ENCODE peak calls at places on chromosomes 2 and 18, in four cellular contexts. One of them, this sample, is unnamed.

GRCh38 chr18:49814147-49814499 is 790 bp upstream of the ACAA2 start:
- DNase-seq in K562: peak
- DNase-seq in HepG2: peak
- DNase-seq in GM12878: no peak
- DNase-seq in this sample: peak

GRCh38 chr18:42484648-42485047 is 529.6 kb downstream of the PIK3C3 start:
- DNase-seq in K562: no peak
- DNase-seq in GM12878: no peak
- DNase-seq in HepG2: no peak
- DNase-seq in this sample: no peak

GRCh38 chr2:166897666-166898065 is 9.4 kb downstream of the XIRP2 start:
- DNase-seq in GM12878: no peak
- DNase-seq in K562: no peak
- DNase-seq in HepG2: no peak
- DNase-seq in this sample: no peak

GRCh38 chr2:215436705-215437570 is 1.1 kb upstream of the FN1 start:
- DNase-seq in K562: no peak
- DNase-seq in HepG2: no peak
- DNase-seq in GM12878: no peak
- DNase-seq in this sample: no peak

GRCh38 chr2:8132371-8132831 is 549.5 kb upstream of the ID2 start:
- DNase-seq in K562: no peak
- DNase-seq in HepG2: no peak
- DNase-seq in GM12878: no peak
- DNase-seq in this sample: no peak

GRCh38 chr2:213524164-213524563 is 239.9 kb downstream of the SPAG16 start:
- DNase-seq in K562: no peak
- DNase-seq in GM12878: no peak
- DNase-seq in HepG2: no peak
- DNase-seq in this sample: no peak

GRCh38 chr2:136248242-136248641 is 130.3 kb upstream of the CXCR4 start:
- DNase-seq in HepG2: no peak
- DNase-seq in K562: no peak
- DNase-seq in GM12878: no peak
- DNase-seq in this sample: peak

GRCh38 chr2:144154205-144154604 is 365.7 kb downstream of the ZEB2 start:
- DNase-seq in K562: no peak
- DNase-seq in GM12878: no peak
- DNase-seq in HepG2: no peak
- DNase-seq in this sample: no peak

GRCh38 chr2:39730685-39731302 is 48.3 kb downstream of the THUMPD2 start:
- DNase-seq in GM12878: no peak
- DNase-seq in HepG2: peak
- DNase-seq in K562: peak
- DNase-seq in this sample: peak

GRCh38 chr2:38692636-38693318 is 26.9 kb downstream of the GALM start:
- DNase-seq in K562: peak
- DNase-seq in HepG2: peak
- DNase-seq in GM12878: no peak
- DNase-seq in this sample: no peak

GRCh38 chr2:8389373-8390108 is 292.3 kb upstream of the ID2 start:
- DNase-seq in HepG2: no peak
- DNase-seq in GM12878: no peak
- DNase-seq in K562: no peak
- DNase-seq in this sample: no peak

GRCh38 chr2:692767-693166 is 15.6 kb upstream of the TMEM18 start:
- DNase-seq in K562: peak
- DNase-seq in HepG2: no peak
- DNase-seq in GM12878: no peak
- DNase-seq in this sample: no peak

GRCh38 chr2:10210336-10210735 is 87.8 kb downstream of the RRM2 start:
- DNase-seq in K562: no peak
- DNase-seq in HepG2: no peak
- DNase-seq in GM12878: no peak
- DNase-seq in this sample: no peak

GRCh38 chr18:44325903-44326650 is 354.6 kb upstream of the SETBP1 start:
- DNase-seq in K562: no peak
- DNase-seq in HepG2: no peak
- DNase-seq in GM12878: no peak
- DNase-seq in this sample: peak

GRCh38 chr2:237617305-237617982 is 9.9 kb upstream of the LRRFIP1 start:
- DNase-seq in K562: no peak
- DNase-seq in GM12878: no peak
- DNase-seq in HepG2: no peak
- DNase-seq in this sample: no peak

GRCh38 chr2:29109246-29109645 is 6.0 kb upstream of the CLIP4 start:
- DNase-seq in GM12878: no peak
- DNase-seq in K562: no peak
- DNase-seq in HepG2: no peak
- DNase-seq in this sample: no peak

GRCh38 chr2:218284106-218284811 is 8.0 kb downstream of the TMBIM1 start:
- DNase-seq in GM12878: no peak
- DNase-seq in K562: peak
- DNase-seq in HepG2: no peak
- DNase-seq in this sample: no peak

GRCh38 chr2:152491139-152491472 is 156.1 kb downstream of the FMNL2 start:
- DNase-seq in HepG2: no peak
- DNase-seq in GM12878: no peak
- DNase-seq in K562: no peak
- DNase-seq in this sample: no peak

GRCh38 chr2:86283461-86284030 is 53.9 kb downstream of the REEP1 start:
- DNase-seq in GM12878: no peak
- DNase-seq in K562: no peak
- DNase-seq in HepG2: no peak
- DNase-seq in this sample: no peak

GRCh38 chr2:238714038-238714528 is 133.8 kb upstream of the TWIST2 start:
- DNase-seq in GM12878: no peak
- DNase-seq in K562: no peak
- DNase-seq in HepG2: no peak
- DNase-seq in this sample: no peak

GRCh38 chr18:61847164-61847791 is 45.5 kb downstream of the RNF152 start:
- DNase-seq in K562: no peak
- DNase-seq in GM12878: peak
- DNase-seq in HepG2: no peak
- DNase-seq in this sample: no peak

GRCh38 chr2:169291517-169291916 is 70.8 kb downstream of the LRP2 start:
- DNase-seq in HepG2: no peak
- DNase-seq in K562: no peak
- DNase-seq in GM12878: no peak
- DNase-seq in this sample: no peak

GRCh38 chr2:230849633-230850357 is 14.9 kb upstream of the ITM2C start:
- DNase-seq in K562: peak
- DNase-seq in GM12878: no peak
- DNase-seq in HepG2: peak
- DNase-seq in this sample: peak
- TF ChIP-seq ESRRA in K562: no peak
- TF ChIP-seq ESRRA in GM12878: no peak
- TF ChIP-seq ESRRA in HepG2: no peak
- TF ChIP-seq ESRRA in this sample: no peak

DNA sequence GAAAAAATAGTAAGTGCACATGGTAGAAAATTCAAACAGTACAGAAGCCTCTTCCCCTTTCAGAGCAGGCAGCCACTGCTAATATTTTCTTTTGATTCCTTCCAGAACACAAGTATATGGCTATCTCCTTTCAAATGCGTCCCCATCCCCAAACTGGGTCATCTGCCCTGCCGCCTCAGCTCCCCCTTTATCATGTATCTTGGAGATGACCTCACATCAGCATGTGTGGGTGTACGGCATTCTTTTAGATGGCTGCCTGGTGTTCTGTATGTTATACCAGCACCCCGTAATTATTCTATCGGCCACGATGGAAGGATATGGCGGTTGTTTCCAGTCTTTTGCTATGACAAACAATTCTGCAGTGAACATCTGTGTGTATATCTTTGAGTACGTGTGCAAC is 70.6 kb upstream of the DLX2 start:
- DNase-seq in GM12878: no peak
- DNase-seq in K562: no peak
- DNase-seq in HepG2: no peak
- DNase-seq in this sample: no peak
- TF ChIP-seq RAD21 in GM12878: no peak
- TF ChIP-seq RAD21 in K562: no peak
- TF ChIP-seq RAD21 in HepG2: no peak
- TF ChIP-seq RAD21 in this sample: no peak

GRCh38 chr2:104933518-104933917 is 79.6 kb downstream of the POU3F3 start:
- DNase-seq in HepG2: no peak
- DNase-seq in K562: no peak
- DNase-seq in GM12878: no peak
- DNase-seq in this sample: no peak

GRCh38 chr2:104936504-104936903 is 82.6 kb downstream of the POU3F3 start:
- DNase-seq in K562: no peak
- DNase-seq in HepG2: no peak
- DNase-seq in GM12878: no peak
- DNase-seq in this sample: no peak

GRCh38 chr2:104930739-104931138 is 76.8 kb downstream of the POU3F3 start:
- DNase-seq in GM12878: no peak
- DNase-seq in HepG2: no peak
- DNase-seq in K562: no peak
- DNase-seq in this sample: no peak

GRCh38 chr2:104929663-104930062 is 75.7 kb downstream of the POU3F3 start:
- DNase-seq in GM12878: no peak
- DNase-seq in K562: no peak
- DNase-seq in HepG2: no peak
- DNase-seq in this sample: no peak

DNA sequence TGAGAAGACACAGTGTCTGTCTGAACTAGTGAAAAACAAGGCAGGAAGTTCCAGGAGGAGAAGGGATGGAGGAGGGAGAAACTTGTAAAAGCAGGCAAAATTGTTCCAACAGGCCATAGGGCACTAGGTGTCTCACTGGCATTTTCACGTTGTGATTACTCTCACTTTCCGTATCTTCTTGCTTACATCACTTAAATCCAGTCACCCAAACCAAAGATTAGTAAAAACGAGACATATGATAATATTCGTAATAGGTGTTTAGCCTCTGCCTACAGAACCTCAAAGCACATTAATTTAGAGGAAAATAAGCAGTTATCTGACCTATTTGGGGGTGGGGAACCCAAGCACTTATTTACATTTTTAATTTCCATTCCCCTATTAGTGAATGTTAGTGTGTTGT is 78.3 kb downstream of the POU3F3 start:
- DNase-seq in GM12878: no peak
- DNase-seq in K562: no peak
- DNase-seq in HepG2: no peak
- DNase-seq in this sample: no peak
- TF ChIP-seq ESRRA in GM12878: no peak
- TF ChIP-seq ESRRA in K562: no peak
- TF ChIP-seq ESRRA in HepG2: no peak
- TF ChIP-seq ESRRA in this sample: no peak

GRCh38 chr2:48165066-48165753 is 258.9 kb upstream of the FBXO11 start:
- DNase-seq in GM12878: no peak
- DNase-seq in HepG2: no peak
- DNase-seq in K562: no peak
- DNase-seq in this sample: no peak
- TF ChIP-seq RAD21 in GM12878: no peak
- TF ChIP-seq RAD21 in HepG2: no peak
- TF ChIP-seq RAD21 in K562: no peak
- TF ChIP-seq RAD21 in this sample: no peak

GRCh38 chr2:7026740-7027139 is 109.5 kb downstream of the RNF144A start:
- DNase-seq in GM12878: no peak
- DNase-seq in HepG2: no peak
- DNase-seq in K562: no peak
- DNase-seq in this sample: no peak
- TF ChIP-seq ESRRA in GM12878: no peak
- TF ChIP-seq ESRRA in HepG2: no peak
- TF ChIP-seq ESRRA in K562: no peak
- TF ChIP-seq ESRRA in this sample: no peak